ENCODE peak calls at places on chromosomes 6 and 20, in five cellular contexts. M, Y, F, C and D are unnamed samples.

GRCh38 chr6:33208089-33208967 is at the start of gene RING1:
- DNase-seq in C (peak; percentile 93), Y (no peak), M (peak; percentile 69), F (peak; percentile 91), D (no peak)

GRCh38 chr6:157629220-157629619 is 193.8 kb upstream of the SNX9 start:
- DNase-seq in M (no peak), F (no peak), Y (no peak), C (peak; percentile 27), D (no peak)

GRCh38 chr6:73649783-73650182 is 4.0 kb downstream of the SLC17A5 start:
- DNase-seq in C (no peak), Y (no peak), F (no peak), M (no peak), D (no peak)

GRCh38 chr6:97111243-97111642 is 171.8 kb downstream of the MMS22L start:
- DNase-seq in Y (no peak), F (no peak), C (no peak), M (no peak), D (no peak)

GRCh38 chr20:15342987-15343639 is 1005.7 kb upstream of the FLRT3 start:
- DNase-seq in C (no peak), Y (no peak), F (no peak), M (no peak), D (no peak)

GRCh38 chr20:34112600-34113061 is 588 bp upstream of the EIF2S2 start:
- DNase-seq in F (peak; percentile 41), C (no peak), M (peak; percentile 31), Y (no peak), D (no peak)

GRCh38 chr6:166307082-166307980 is 861 bp downstream of the PRR18 start:
- DNase-seq in F (no peak), C (no peak), M (peak; percentile 26), Y (no peak), D (no peak)

GRCh38 chr6:32627831-32628230 is 9.4 kb upstream of the HLA-DQA1 start:
- DNase-seq in M (no peak), F (no peak), C (peak; percentile 72), Y (no peak), D (no peak)

GRCh38 chr6:111534366-111534765 is 51.3 kb upstream of the REV3L start:
- DNase-seq in F (peak; percentile 84), Y (no peak), C (no peak), M (peak; percentile 49), D (peak; percentile 41)

GRCh38 chr6:159494633-159495023 is 198.4 kb downstream of the SOD2 start:
- DNase-seq in F (peak; percentile 40), M (no peak), Y (no peak), C (no peak), D (no peak)

GRCh38 chr6:85435872-85436271 is 14.0 kb upstream of the NT5E start:
- DNase-seq in Y (no peak), F (no peak), C (no peak), M (no peak), D (no peak)

GRCh38 chr6:34922177-34922663 is 33.2 kb downstream of the ANKS1A start:
- DNase-seq in M (peak; percentile 84), C (no peak), F (no peak), Y (peak; percentile 13), D (peak; percentile 36)

GRCh38 chr20:41029150-41029872 is 689 bp downstream of the TOP1 start:
- DNase-seq in C (no peak), M (no peak), F (peak; percentile 36), Y (no peak), D (no peak)

GRCh38 chr20:45392733-45393132 is 14.6 kb upstream of the TP53TG5 start:
- DNase-seq in C (no peak), Y (no peak), M (no peak), F (no peak), D (no peak)

GRCh38 chr6:50449128-50449527 is 264.2 kb upstream of the TFAP2D start:
- DNase-seq in Y (no peak), C (no peak), M (no peak), F (no peak), D (no peak)
- H3K4me3 ChIP-seq in Y (no peak overlapping the region), C (no peak overlapping the region), M (no peak overlapping the region), F (no peak overlapping the region), D (no peak overlapping the region)

GRCh38 chr6:149855741-149856140 is 8.4 kb downstream of the LRP11 start:
- DNase-seq in M (peak; percentile 36), Y (no peak), F (no peak), C (no peak), D (no peak)
- H3K4me3 ChIP-seq in M (peak overlapping the region; percentile 37), Y (peak overlapping the region; percentile 67), F (no peak overlapping the region), C (no peak overlapping the region), D (peak overlapping the region; percentile 40)

GRCh38 chr6:4909063-4909645 is 94.7 kb downstream of the RPP40 start:
- DNase-seq in Y (no peak), F (no peak), M (no peak), C (no peak), D (no peak)
- H3K4me3 ChIP-seq in Y (no peak overlapping the region), F (no peak overlapping the region), M (no peak overlapping the region), C (no peak overlapping the region), D (no peak overlapping the region)

GRCh38 chr20:60086936-60087562 is 128.8 kb downstream of the CDH26 start:
- DNase-seq in Y (no peak), F (no peak), M (peak; percentile 45), C (no peak), D (no peak)
- H3K4me3 ChIP-seq in Y (no peak overlapping the region), F (peak overlapping the region; percentile 50), M (no peak overlapping the region), C (no peak overlapping the region), D (peak overlapping the region; percentile 5)

GRCh38 chr6:41732601-41733348 is 2.6 kb downstream of the TFEB start:
- DNase-seq in M (peak; percentile 53), Y (no peak), C (peak; percentile 49), F (peak; percentile 25), D (no peak)
- H3K4me3 ChIP-seq in M (peak overlapping the region; percentile 4), Y (peak overlapping the region; percentile 72), C (no peak overlapping the region), F (peak overlapping the region; percentile 93), D (no peak overlapping the region)

GRCh38 chr20:54086444-54087134 is 16.2 kb upstream of the BCAS1 start:
- DNase-seq in Y (peak; percentile 4), M (peak; percentile 47), F (no peak), C (no peak), D (peak; percentile 10)
- H3K4me3 ChIP-seq in Y (no peak overlapping the region), M (no peak overlapping the region), F (no peak overlapping the region), C (no peak overlapping the region), D (no peak overlapping the region)

GRCh38 chr6:77466055-77467028 is 3.1 kb upstream of the HTR1B start:
- DNase-seq in M (peak; percentile 75), C (peak; percentile 66), Y (peak; percentile 51), F (no peak), D (no peak)
- H3K4me3 ChIP-seq in M (peak overlapping the region; percentile 53), C (peak overlapping the region; percentile 95), Y (peak overlapping the region; percentile 73), F (peak overlapping the region; percentile 56), D (peak overlapping the region; percentile 63)